ENCODE peak calls at places on chromosomes 6 and 20, in four cellular contexts. Y is K562, E is SK-N-SH, I is A549. F is an unnamed sample.

GRCh38 chr20:32972181-32973076 is 31.8 kb downstream of the SUN5 start:
- DNase-seq in I (no peak), Y (no peak), E (no peak), F (no peak)

GRCh38 chr6:132011582-132011981 is 60.4 kb upstream of the CCN2 start:
- DNase-seq in I (no peak), Y (no peak), E (no peak), F (no peak)

GRCh38 chr6:146974346-146974745 is 229.9 kb upstream of the STXBP5 start:
- DNase-seq in Y (no peak), E (no peak), I (no peak), F (no peak)

GRCh38 chr6:55822815-55823214 is 52.6 kb downstream of the BMP5 start:
- DNase-seq in Y (no peak), E (no peak), I (no peak), F (no peak)

GRCh38 chr6:13813621-13814175 is 659 bp downstream of the MCUR1 start:
- DNase-seq in I (peak; percentile 48), E (peak; percentile 86), Y (peak; percentile 77), F (peak; percentile 58)

GRCh38 chr20:16575390-16576140 is 2.3 kb upstream of the KIF16B start:
- DNase-seq in Y (no peak), E (no peak), I (peak; percentile 44), F (no peak)

GRCh38 chr6:131058236-131058635 is 4.8 kb downstream of the EPB41L2 start:
- DNase-seq in I (no peak), E (no peak), Y (no peak), F (no peak)

GRCh38 chr6:89410231-89411018 is 1.6 kb downstream of the RRAGD start:
- DNase-seq in I (no peak), E (no peak), Y (no peak), F (no peak)

GRCh38 chr6:105769197-105769596 is 316.9 kb upstream of the PRDM1 start:
- DNase-seq in E (no peak), Y (no peak), I (no peak), F (no peak)

DNA sequence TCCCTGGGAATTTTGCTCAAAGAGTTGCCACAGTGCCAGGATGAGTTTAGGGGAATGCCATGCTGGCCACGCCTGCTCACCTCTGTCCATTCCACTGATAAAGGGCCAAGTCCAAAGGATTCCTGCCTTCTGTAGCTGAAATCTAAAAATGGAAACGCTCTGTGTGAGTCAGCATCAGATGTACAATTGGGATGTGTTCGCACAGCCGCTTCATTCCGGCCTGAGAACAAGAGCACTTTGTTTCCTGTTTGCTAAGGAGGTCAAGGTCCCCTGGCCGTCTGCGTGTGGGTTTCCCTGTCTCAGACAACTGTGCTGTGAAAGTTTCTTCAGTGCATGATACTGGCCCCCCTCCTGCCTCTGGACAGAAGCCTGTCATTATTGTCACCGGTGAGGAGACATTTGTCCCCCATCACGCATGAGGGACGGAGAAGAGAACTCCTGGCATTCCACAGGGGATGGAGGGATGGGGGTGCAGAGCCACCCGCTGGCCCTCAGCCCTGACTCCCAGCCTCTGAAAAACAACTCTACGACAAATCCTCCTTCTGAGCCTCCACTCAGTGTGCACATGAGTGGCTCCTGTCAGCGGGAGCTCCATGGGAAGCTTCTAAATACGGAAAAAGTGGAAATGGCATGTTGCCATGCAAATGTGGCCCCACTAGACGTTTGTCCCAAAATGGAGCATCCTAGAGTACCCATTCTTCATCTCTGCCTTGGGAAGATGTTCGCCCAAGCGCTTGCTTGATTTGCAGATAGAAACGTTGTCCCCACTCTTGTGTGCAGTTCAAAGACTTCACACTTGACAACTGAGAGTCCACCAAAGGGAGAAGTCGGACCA is 143.5 kb upstream of the AFDN start:
- DNase-seq in I (peak; percentile 15), E (no peak), Y (no peak), F (peak; percentile 38)
- TF ChIP-seq EP300 in I (no peak), E (no peak), Y (no peak), F (no peak)

GRCh38 chr6:32967151-32968091 is 973 bp upstream of the BRD2 start:
- DNase-seq in Y (peak; percentile 52), I (no peak), E (peak; percentile 49), F (no peak)
- TF ChIP-seq CTCF in Y (peak; percentile 78), I (peak; percentile 62), E (peak; percentile 68), F (peak; percentile 11)

DNA sequence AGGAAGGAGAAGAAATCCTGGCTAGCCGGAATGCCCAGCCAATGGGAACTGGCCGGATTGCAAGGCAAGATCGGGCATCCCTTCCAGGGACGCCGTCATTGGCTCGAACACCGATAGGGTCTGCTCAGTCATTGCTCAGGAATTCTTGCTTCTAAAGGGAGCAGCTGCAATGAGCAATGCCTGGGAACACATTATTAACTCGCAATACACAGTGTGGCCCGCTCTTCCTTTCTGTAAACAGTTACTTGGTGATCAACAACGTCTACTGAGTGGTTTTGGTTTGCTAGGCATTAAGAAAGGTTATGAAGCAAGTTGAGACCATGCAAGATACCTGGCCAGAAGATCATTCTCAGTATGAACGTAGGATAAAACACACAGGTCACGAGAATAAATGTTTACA is 165.4 kb upstream of the CITED2 start:
- DNase-seq in E (peak; percentile 6), Y (no peak), I (peak; percentile 51), F (peak; percentile 50)
- H3K4me3 ChIP-seq in E (no peak overlapping the region), Y (no peak overlapping the region), I (no peak overlapping the region), F (no peak overlapping the region)

GRCh38 chr6:2026133-2026532 is 219.3 kb downstream of the GMDS start:
- DNase-seq in I (no peak), E (no peak), Y (no peak), F (no peak)
- TF ChIP-seq EP300 in I (no peak), E (no peak), Y (no peak), F (no peak)

DNA sequence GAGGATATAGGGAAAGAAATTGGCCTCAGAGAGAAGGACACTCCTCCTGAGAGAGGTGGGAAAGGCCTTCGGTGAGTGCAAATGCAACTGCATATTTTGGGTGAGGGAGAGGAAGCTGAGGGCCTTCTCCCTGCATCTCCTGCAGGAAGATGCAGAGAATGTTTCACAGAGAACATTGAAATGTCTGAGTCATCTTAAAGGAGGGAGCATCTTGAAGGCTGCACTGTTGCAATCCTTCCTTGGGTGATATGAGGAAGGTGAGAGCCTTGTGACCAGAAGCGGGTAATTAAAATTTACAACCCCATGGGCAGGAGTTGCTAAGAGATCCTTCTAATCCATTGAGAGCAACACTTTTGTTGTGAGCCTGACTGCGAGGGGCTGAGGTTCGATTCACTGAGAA is 375.7 kb upstream of the MARCKS start:
- DNase-seq in E (no peak), I (no peak), Y (no peak), F (no peak)
- TF ChIP-seq CTCF in E (no peak), I (no peak), Y (no peak), F (no peak)

F was measured in stomach.